ENCODE peak calls at places on chromosomes 12 and 14, in eight cellular contexts. One of them, this sample, is unnamed.

GRCh38 chr12:91344408-91344807 is 161.8 kb upstream of the DCN start:
- DNase-seq in sigmoid colon: no peak
- DNase-seq in HL-60: no peak
- DNase-seq in foreskin fibroblast: no peak
- DNase-seq in stimulated activated naive CD4-positive, alpha-beta T cell treated with Interleukin-2 at 50 U/mL for 16 hours: no peak
- DNase-seq in iPS-NIHi11: no peak
- DNase-seq in CD4-positive, CD25-positive, alpha-beta regulatory T cell: no peak
- DNase-seq in BE2C: no peak
- DNase-seq in this sample: no peak

GRCh38 chr14:88667555-88668273 is 104.9 kb downstream of the ZC3H14 start:
- DNase-seq in sigmoid colon: peak; percentile 69
- DNase-seq in HL-60: peak; percentile 8
- DNase-seq in foreskin fibroblast: peak; percentile 60
- DNase-seq in stimulated activated naive CD4-positive, alpha-beta T cell treated with Interleukin-2 at 50 U/mL for 16 hours: peak; percentile 6
- DNase-seq in iPS-NIHi11: peak; percentile 80
- DNase-seq in CD4-positive, CD25-positive, alpha-beta regulatory T cell: peak; percentile 19
- DNase-seq in BE2C: peak; percentile 76
- DNase-seq in this sample: peak; percentile 23

GRCh38 chr12:118361889-118362288 is 10.8 kb downstream of the TAOK3 start:
- DNase-seq in sigmoid colon: no peak
- DNase-seq in HL-60: no peak
- DNase-seq in foreskin fibroblast: no peak
- DNase-seq in stimulated activated naive CD4-positive, alpha-beta T cell treated with Interleukin-2 at 50 U/mL for 16 hours: no peak
- DNase-seq in iPS-NIHi11: no peak
- DNase-seq in CD4-positive, CD25-positive, alpha-beta regulatory T cell: no peak
- DNase-seq in BE2C: no peak
- DNase-seq in this sample: no peak

GRCh38 chr12:55724940-55725309 is 3.9 kb downstream of the CD63 start:
- DNase-seq in sigmoid colon: peak; percentile 63
- DNase-seq in HL-60: no peak
- DNase-seq in foreskin fibroblast: no peak
- DNase-seq in stimulated activated naive CD4-positive, alpha-beta T cell treated with Interleukin-2 at 50 U/mL for 16 hours: no peak
- DNase-seq in iPS-NIHi11: no peak
- DNase-seq in CD4-positive, CD25-positive, alpha-beta regulatory T cell: no peak
- DNase-seq in BE2C: no peak
- DNase-seq in this sample: no peak

GRCh38 chr14:59829941-59830734 is 40.4 kb downstream of the RTN1 start:
- DNase-seq in sigmoid colon: no peak
- DNase-seq in HL-60: no peak
- DNase-seq in foreskin fibroblast: no peak
- DNase-seq in stimulated activated naive CD4-positive, alpha-beta T cell treated with Interleukin-2 at 50 U/mL for 16 hours: no peak
- DNase-seq in iPS-NIHi11: peak; percentile 13
- DNase-seq in CD4-positive, CD25-positive, alpha-beta regulatory T cell: no peak
- DNase-seq in BE2C: no peak
- DNase-seq in this sample: no peak

GRCh38 chr12:92464911-92465310 is 237.9 kb upstream of the PLEKHG7 start:
- DNase-seq in sigmoid colon: no peak
- DNase-seq in HL-60: no peak
- DNase-seq in foreskin fibroblast: no peak
- DNase-seq in stimulated activated naive CD4-positive, alpha-beta T cell treated with Interleukin-2 at 50 U/mL for 16 hours: no peak
- DNase-seq in iPS-NIHi11: no peak
- DNase-seq in CD4-positive, CD25-positive, alpha-beta regulatory T cell: no peak
- DNase-seq in BE2C: no peak
- DNase-seq in this sample: no peak

GRCh38 chr12:115079760-115080159 is 395.8 kb upstream of the TBX3 start:
- DNase-seq in sigmoid colon: no peak
- DNase-seq in HL-60: no peak
- DNase-seq in foreskin fibroblast: no peak
- DNase-seq in stimulated activated naive CD4-positive, alpha-beta T cell treated with Interleukin-2 at 50 U/mL for 16 hours: no peak
- DNase-seq in iPS-NIHi11: no peak
- DNase-seq in CD4-positive, CD25-positive, alpha-beta regulatory T cell: no peak
- DNase-seq in BE2C: no peak
- DNase-seq in this sample: no peak

GRCh38 chr12:62426095-62426488 is 40.5 kb upstream of the MON2 start:
- DNase-seq in sigmoid colon: no peak
- DNase-seq in HL-60: no peak
- DNase-seq in foreskin fibroblast: peak; percentile 17
- DNase-seq in stimulated activated naive CD4-positive, alpha-beta T cell treated with Interleukin-2 at 50 U/mL for 16 hours: no peak
- DNase-seq in iPS-NIHi11: no peak
- DNase-seq in CD4-positive, CD25-positive, alpha-beta regulatory T cell: no peak
- DNase-seq in BE2C: no peak
- DNase-seq in this sample: no peak

GRCh38 chr14:95460647-95461478 is 55.6 kb downstream of the SYNE3 start:
- DNase-seq in sigmoid colon: peak; percentile 88
- DNase-seq in HL-60: no peak
- DNase-seq in foreskin fibroblast: peak; percentile 77
- DNase-seq in stimulated activated naive CD4-positive, alpha-beta T cell treated with Interleukin-2 at 50 U/mL for 16 hours: no peak
- DNase-seq in iPS-NIHi11: peak; percentile 57
- DNase-seq in CD4-positive, CD25-positive, alpha-beta regulatory T cell: no peak
- DNase-seq in BE2C: no peak
- DNase-seq in this sample: no peak

GRCh38 chr12:94242871-94243270 is 94.5 kb downstream of the PLXNC1 start:
- DNase-seq in sigmoid colon: no peak
- DNase-seq in HL-60: no peak
- DNase-seq in foreskin fibroblast: no peak
- DNase-seq in stimulated activated naive CD4-positive, alpha-beta T cell treated with Interleukin-2 at 50 U/mL for 16 hours: no peak
- DNase-seq in iPS-NIHi11: no peak
- DNase-seq in CD4-positive, CD25-positive, alpha-beta regulatory T cell: no peak
- DNase-seq in BE2C: peak; percentile 49
- DNase-seq in this sample: no peak

GRCh38 chr12:117165342-117165741 is 24.9 kb downstream of the FBXO21 start:
- DNase-seq in sigmoid colon: no peak
- DNase-seq in HL-60: no peak
- DNase-seq in foreskin fibroblast: no peak
- DNase-seq in stimulated activated naive CD4-positive, alpha-beta T cell treated with Interleukin-2 at 50 U/mL for 16 hours: no peak
- DNase-seq in iPS-NIHi11: no peak
- DNase-seq in CD4-positive, CD25-positive, alpha-beta regulatory T cell: no peak
- DNase-seq in BE2C: no peak
- DNase-seq in this sample: no peak

GRCh38 chr14:58533417-58533816 is 104.3 kb upstream of the DACT1 start:
- DNase-seq in sigmoid colon: no peak
- DNase-seq in HL-60: no peak
- DNase-seq in foreskin fibroblast: peak; percentile 8
- DNase-seq in stimulated activated naive CD4-positive, alpha-beta T cell treated with Interleukin-2 at 50 U/mL for 16 hours: no peak
- DNase-seq in iPS-NIHi11: no peak
- DNase-seq in CD4-positive, CD25-positive, alpha-beta regulatory T cell: no peak
- DNase-seq in BE2C: peak; percentile 24
- DNase-seq in this sample: no peak

GRCh38 chr12:6468283-6468575 is 2.2 kb downstream of the VAMP1 start:
- DNase-seq in sigmoid colon: no peak
- DNase-seq in HL-60: no peak
- DNase-seq in foreskin fibroblast: peak; percentile 59
- DNase-seq in stimulated activated naive CD4-positive, alpha-beta T cell treated with Interleukin-2 at 50 U/mL for 16 hours: no peak
- DNase-seq in iPS-NIHi11: no peak
- DNase-seq in CD4-positive, CD25-positive, alpha-beta regulatory T cell: no peak
- DNase-seq in BE2C: no peak
- DNase-seq in this sample: no peak

GRCh38 chr12:113403435-113404415 is at the start of gene SDS:
- DNase-seq in sigmoid colon: no peak
- DNase-seq in HL-60: peak; percentile 76
- DNase-seq in foreskin fibroblast: no peak
- DNase-seq in stimulated activated naive CD4-positive, alpha-beta T cell treated with Interleukin-2 at 50 U/mL for 16 hours: no peak
- DNase-seq in iPS-NIHi11: no peak
- DNase-seq in CD4-positive, CD25-positive, alpha-beta regulatory T cell: no peak
- DNase-seq in BE2C: peak; percentile 32
- DNase-seq in this sample: no peak

GRCh38 chr14:32110200-32110896 is 33.2 kb downstream of the ARHGAP5 start:
- DNase-seq in sigmoid colon: no peak
- DNase-seq in HL-60: no peak
- DNase-seq in foreskin fibroblast: no peak
- DNase-seq in stimulated activated naive CD4-positive, alpha-beta T cell treated with Interleukin-2 at 50 U/mL for 16 hours: no peak
- DNase-seq in iPS-NIHi11: no peak
- DNase-seq in CD4-positive, CD25-positive, alpha-beta regulatory T cell: no peak
- DNase-seq in BE2C: no peak
- DNase-seq in this sample: no peak

GRCh38 chr14:77133718-77134338 is 7.8 kb downstream of the ZDHHC22 start:
- DNase-seq in sigmoid colon: no peak
- DNase-seq in HL-60: no peak
- DNase-seq in foreskin fibroblast: peak; percentile 45
- DNase-seq in stimulated activated naive CD4-positive, alpha-beta T cell treated with Interleukin-2 at 50 U/mL for 16 hours: peak; percentile 21
- DNase-seq in iPS-NIHi11: peak; percentile 95
- DNase-seq in CD4-positive, CD25-positive, alpha-beta regulatory T cell: peak; percentile 25
- DNase-seq in BE2C: no peak
- DNase-seq in this sample: peak; percentile 59

GRCh38 chr12:128856035-128856790 is 2.9 kb downstream of the GLT1D1 start:
- DNase-seq in sigmoid colon: peak; percentile 10
- DNase-seq in HL-60: no peak
- DNase-seq in foreskin fibroblast: no peak
- DNase-seq in stimulated activated naive CD4-positive, alpha-beta T cell treated with Interleukin-2 at 50 U/mL for 16 hours: no peak
- DNase-seq in iPS-NIHi11: no peak
- DNase-seq in CD4-positive, CD25-positive, alpha-beta regulatory T cell: no peak
- DNase-seq in BE2C: no peak
- DNase-seq in this sample: no peak

GRCh38 chr14:74604896-74605295 is 7.1 kb downstream of the LTBP2 start:
- DNase-seq in sigmoid colon: no peak
- DNase-seq in HL-60: no peak
- DNase-seq in foreskin fibroblast: peak; percentile 64
- DNase-seq in stimulated activated naive CD4-positive, alpha-beta T cell treated with Interleukin-2 at 50 U/mL for 16 hours: no peak
- DNase-seq in iPS-NIHi11: no peak
- DNase-seq in CD4-positive, CD25-positive, alpha-beta regulatory T cell: no peak
- DNase-seq in BE2C: no peak
- DNase-seq in this sample: no peak

GRCh38 chr14:53167602-53168328 is 14.6 kb upstream of the DDHD1 start:
- DNase-seq in sigmoid colon: no peak
- DNase-seq in HL-60: no peak
- DNase-seq in foreskin fibroblast: no peak
- DNase-seq in stimulated activated naive CD4-positive, alpha-beta T cell treated with Interleukin-2 at 50 U/mL for 16 hours: no peak
- DNase-seq in iPS-NIHi11: no peak
- DNase-seq in CD4-positive, CD25-positive, alpha-beta regulatory T cell: no peak
- DNase-seq in BE2C: no peak
- DNase-seq in this sample: no peak

GRCh38 chr12:69534389-69534822 is 50.9 kb upstream of the CCT2 start:
- DNase-seq in sigmoid colon: peak; percentile 84
- DNase-seq in HL-60: no peak
- DNase-seq in foreskin fibroblast: peak; percentile 97
- DNase-seq in stimulated activated naive CD4-positive, alpha-beta T cell treated with Interleukin-2 at 50 U/mL for 16 hours: peak; percentile 4
- DNase-seq in iPS-NIHi11: peak; percentile 84
- DNase-seq in CD4-positive, CD25-positive, alpha-beta regulatory T cell: no peak
- DNase-seq in BE2C: no peak
- DNase-seq in this sample: peak; percentile 5

GRCh38 chr12:52178443-52178842 is 13.4 kb downstream of the KRT80 start:
- DNase-seq in sigmoid colon: no peak
- DNase-seq in HL-60: no peak
- DNase-seq in foreskin fibroblast: no peak
- DNase-seq in stimulated activated naive CD4-positive, alpha-beta T cell treated with Interleukin-2 at 50 U/mL for 16 hours: no peak
- DNase-seq in iPS-NIHi11: no peak
- DNase-seq in CD4-positive, CD25-positive, alpha-beta regulatory T cell: no peak
- DNase-seq in BE2C: no peak
- DNase-seq in this sample: no peak

GRCh38 chr12:19273482-19274330 is 144.2 kb downstream of the PLEKHA5 start:
- DNase-seq in sigmoid colon: peak; percentile 78
- DNase-seq in HL-60: peak; percentile 3
- DNase-seq in foreskin fibroblast: peak; percentile 95
- DNase-seq in stimulated activated naive CD4-positive, alpha-beta T cell treated with Interleukin-2 at 50 U/mL for 16 hours: peak; percentile 42
- DNase-seq in iPS-NIHi11: peak; percentile 39
- DNase-seq in CD4-positive, CD25-positive, alpha-beta regulatory T cell: no peak
- DNase-seq in BE2C: peak; percentile 90
- DNase-seq in this sample: peak; percentile 33

GRCh38 chr14:67964391-67964812 is 144.8 kb downstream of the RAD51B start:
- DNase-seq in sigmoid colon: no peak
- DNase-seq in HL-60: no peak
- DNase-seq in foreskin fibroblast: peak; percentile 36
- DNase-seq in stimulated activated naive CD4-positive, alpha-beta T cell treated with Interleukin-2 at 50 U/mL for 16 hours: no peak
- DNase-seq in iPS-NIHi11: peak; percentile 8
- DNase-seq in CD4-positive, CD25-positive, alpha-beta regulatory T cell: no peak
- DNase-seq in BE2C: no peak
- DNase-seq in this sample: no peak

GRCh38 chr12:5428332-5429221 is 3.3 kb upstream of the NTF3 start:
- DNase-seq in sigmoid colon: no peak
- DNase-seq in HL-60: no peak
- DNase-seq in foreskin fibroblast: no peak
- DNase-seq in stimulated activated naive CD4-positive, alpha-beta T cell treated with Interleukin-2 at 50 U/mL for 16 hours: no peak
- DNase-seq in iPS-NIHi11: peak; percentile 62
- DNase-seq in CD4-positive, CD25-positive, alpha-beta regulatory T cell: no peak
- DNase-seq in BE2C: no peak
- DNase-seq in this sample: no peak

GRCh38 chr14:22314183-22314820 is 274.7 kb downstream of the DAD1 start:
- DNase-seq in sigmoid colon: no peak
- DNase-seq in HL-60: no peak
- DNase-seq in foreskin fibroblast: peak; percentile 14
- DNase-seq in stimulated activated naive CD4-positive, alpha-beta T cell treated with Interleukin-2 at 50 U/mL for 16 hours: no peak
- DNase-seq in iPS-NIHi11: peak; percentile 66
- DNase-seq in CD4-positive, CD25-positive, alpha-beta regulatory T cell: no peak
- DNase-seq in BE2C: peak; percentile 30
- DNase-seq in this sample: no peak

GRCh38 chr12:25328082-25328712 is 77.5 kb upstream of the KRAS start:
- DNase-seq in sigmoid colon: no peak
- DNase-seq in HL-60: no peak
- DNase-seq in foreskin fibroblast: peak; percentile 24
- DNase-seq in stimulated activated naive CD4-positive, alpha-beta T cell treated with Interleukin-2 at 50 U/mL for 16 hours: no peak
- DNase-seq in iPS-NIHi11: no peak
- DNase-seq in CD4-positive, CD25-positive, alpha-beta regulatory T cell: no peak
- DNase-seq in BE2C: no peak
- DNase-seq in this sample: no peak

GRCh38 chr14:105419305-105420091 is at the start of gene MTA1:
- DNase-seq in sigmoid colon: no peak
- DNase-seq in HL-60: no peak
- DNase-seq in foreskin fibroblast: peak; percentile 24
- DNase-seq in stimulated activated naive CD4-positive, alpha-beta T cell treated with Interleukin-2 at 50 U/mL for 16 hours: peak; percentile 23
- DNase-seq in iPS-NIHi11: peak; percentile 90
- DNase-seq in CD4-positive, CD25-positive, alpha-beta regulatory T cell: peak; percentile 49
- DNase-seq in BE2C: peak; percentile 64
- DNase-seq in this sample: peak; percentile 57

GRCh38 chr12:125890366-125890905 is 825.2 kb downstream of the AACS start:
- DNase-seq in sigmoid colon: no peak
- DNase-seq in HL-60: no peak
- DNase-seq in foreskin fibroblast: no peak
- DNase-seq in stimulated activated naive CD4-positive, alpha-beta T cell treated with Interleukin-2 at 50 U/mL for 16 hours: no peak
- DNase-seq in iPS-NIHi11: no peak
- DNase-seq in CD4-positive, CD25-positive, alpha-beta regulatory T cell: no peak
- DNase-seq in BE2C: no peak
- DNase-seq in this sample: no peak

GRCh38 chr12:111197545-111197944 is 171.3 kb downstream of the PHETA1 start:
- DNase-seq in sigmoid colon: no peak
- DNase-seq in HL-60: no peak
- DNase-seq in foreskin fibroblast: no peak
- DNase-seq in stimulated activated naive CD4-positive, alpha-beta T cell treated with Interleukin-2 at 50 U/mL for 16 hours: no peak
- DNase-seq in iPS-NIHi11: peak; percentile 38
- DNase-seq in CD4-positive, CD25-positive, alpha-beta regulatory T cell: no peak
- DNase-seq in BE2C: no peak
- DNase-seq in this sample: no peak

GRCh38 chr12:111570090-111570961 is 28.8 kb downstream of the ATXN2 start:
- DNase-seq in sigmoid colon: no peak
- DNase-seq in HL-60: no peak
- DNase-seq in foreskin fibroblast: peak; percentile 78
- DNase-seq in stimulated activated naive CD4-positive, alpha-beta T cell treated with Interleukin-2 at 50 U/mL for 16 hours: no peak
- DNase-seq in iPS-NIHi11: peak; percentile 23
- DNase-seq in CD4-positive, CD25-positive, alpha-beta regulatory T cell: no peak
- DNase-seq in BE2C: no peak
- DNase-seq in this sample: no peak

GRCh38 chr12:132545955-132546354 is 56.0 kb downstream of the FBRSL1 start:
- DNase-seq in sigmoid colon: no peak
- DNase-seq in HL-60: no peak
- DNase-seq in foreskin fibroblast: no peak
- DNase-seq in stimulated activated naive CD4-positive, alpha-beta T cell treated with Interleukin-2 at 50 U/mL for 16 hours: no peak
- DNase-seq in iPS-NIHi11: no peak
- DNase-seq in CD4-positive, CD25-positive, alpha-beta regulatory T cell: no peak
- DNase-seq in BE2C: no peak
- DNase-seq in this sample: no peak

GRCh38 chr14:90759370-90760054 is 56.7 kb downstream of the TTC7B start:
- DNase-seq in sigmoid colon: no peak
- DNase-seq in HL-60: no peak
- DNase-seq in foreskin fibroblast: no peak
- DNase-seq in stimulated activated naive CD4-positive, alpha-beta T cell treated with Interleukin-2 at 50 U/mL for 16 hours: no peak
- DNase-seq in iPS-NIHi11: no peak
- DNase-seq in CD4-positive, CD25-positive, alpha-beta regulatory T cell: no peak
- DNase-seq in BE2C: no peak
- DNase-seq in this sample: no peak

GRCh38 chr14:106395460-106396050 is 869.2 kb downstream of the TMEM121 start:
- DNase-seq in sigmoid colon: no peak
- DNase-seq in HL-60: no peak
- DNase-seq in foreskin fibroblast: no peak
- DNase-seq in stimulated activated naive CD4-positive, alpha-beta T cell treated with Interleukin-2 at 50 U/mL for 16 hours: no peak
- DNase-seq in iPS-NIHi11: no peak
- DNase-seq in CD4-positive, CD25-positive, alpha-beta regulatory T cell: no peak
- DNase-seq in BE2C: no peak
- DNase-seq in this sample: no peak

GRCh38 chr14:55237999-55238680 is 33.1 kb upstream of the FBXO34 start:
- DNase-seq in sigmoid colon: no peak
- DNase-seq in HL-60: no peak
- DNase-seq in foreskin fibroblast: no peak
- DNase-seq in stimulated activated naive CD4-positive, alpha-beta T cell treated with Interleukin-2 at 50 U/mL for 16 hours: no peak
- DNase-seq in iPS-NIHi11: no peak
- DNase-seq in CD4-positive, CD25-positive, alpha-beta regulatory T cell: no peak
- DNase-seq in BE2C: no peak
- DNase-seq in this sample: no peak